ENCODE peak calls at places on chromosomes 4 and X, in ten cellular contexts. L, Y, R, U, G, B, F, X, Q and O are unnamed samples.

GRCh38 chr4:105474110-105474518 is 252 bp upstream of the PPA2 start:
- DNase-seq in L (no peak), Y (peak; percentile 95), R (peak; percentile 92), U (no peak), G (no peak), B (peak; percentile 85), F (peak; percentile 76), X (peak; percentile 96), Q (peak; percentile 91), O (peak; percentile 90)

GRCh38 chr4:189941005-189941450 is 356 bp downstream of the FRG1 start:
- DNase-seq in L (no peak), Y (no peak), R (no peak), U (no peak), G (no peak), B (no peak), F (no peak), X (no peak), Q (no peak), O (no peak)

GRCh38 chrX:74534569-74535038 is 79.8 kb downstream of the RLIM start:
- DNase-seq in L (no peak), Y (no peak), R (no peak), U (no peak), G (no peak), B (no peak), F (no peak), X (peak; percentile 72), Q (peak; percentile 27), O (no peak)

GRCh38 chrX:120560405-120560841 is 339 bp downstream of the CUL4B start:
- DNase-seq in L (no peak), Y (no peak), R (peak; percentile 39), U (peak; percentile 26), G (peak; percentile 36), B (no peak), F (no peak), X (peak; percentile 67), Q (peak; percentile 50), O (no peak)

GRCh38 chrX:154459843-154460242 is 1.8 kb downstream of the PLXNA3 start:
- DNase-seq in L (no peak), Y (peak; percentile 70), R (no peak), U (no peak), G (no peak), B (no peak), F (no peak), X (peak; percentile 57), Q (no peak), O (no peak)

GRCh38 chr4:145936142-145937020 is 2.2 kb downstream of the ZNF827 start:
- DNase-seq in L (peak; percentile 52), Y (peak; percentile 88), R (peak; percentile 68), U (peak; percentile 70), G (peak; percentile 89), B (peak; percentile 73), F (no peak), X (peak; percentile 85), Q (peak; percentile 89), O (no peak)

GRCh38 chr4:58761563-58761962 is 1651.4 kb upstream of the IGFBP7 start:
- DNase-seq in L (no peak), Y (no peak), R (no peak), U (no peak), G (no peak), B (no peak), F (no peak), X (no peak), Q (no peak), O (no peak)

GRCh38 chr4:75630174-75630931 is at the start of gene CDKL2:
- DNase-seq in L (peak; percentile 87), Y (peak; percentile 93), R (peak; percentile 95), U (peak; percentile 95), G (peak; percentile 52), B (peak; percentile 84), F (peak; percentile 42), X (peak; percentile 53), Q (peak; percentile 77), O (peak; percentile 80)

GRCh38 chrX:111167334-111167733 is 71.3 kb downstream of the PAK3 start:
- DNase-seq in L (no peak), Y (no peak), R (no peak), U (no peak), G (no peak), B (no peak), F (no peak), X (no peak), Q (no peak), O (no peak)

GRCh38 chr4:23969635-23970034 is 79.8 kb upstream of the PPARGC1A start:
- DNase-seq in L (no peak), Y (no peak), R (no peak), U (no peak), G (no peak), B (no peak), F (no peak), X (no peak), Q (peak; percentile 3), O (no peak)

GRCh38 chrX:69556094-69557011 is 52.2 kb downstream of the NALF2 start:
- DNase-seq in L (no peak), Y (no peak), R (no peak), U (no peak), G (no peak), B (peak; percentile 44), F (no peak), X (no peak), Q (peak; percentile 88), O (no peak)

GRCh38 chr4:169033660-169034059 is 23.6 kb upstream of the CBR4 start:
- DNase-seq in L (no peak), Y (no peak), R (no peak), U (no peak), G (no peak), B (no peak), F (no peak), X (no peak), Q (peak; percentile 12), O (no peak)

GRCh38 chr4:5890063-5890727 is 2.7 kb downstream of the CRMP1 start:
- DNase-seq in L (no peak), Y (no peak), R (no peak), U (no peak), G (no peak), B (no peak), F (no peak), X (no peak), Q (no peak), O (no peak)

GRCh38 chr4:143207555-143207954 is 22.8 kb downstream of the USP38 start:
- DNase-seq in L (no peak), Y (no peak), R (no peak), U (no peak), G (peak; percentile 29), B (no peak), F (no peak), X (peak; percentile 40), Q (peak; percentile 45), O (no peak)

GRCh38 chr4:103018391-103019318 is 850 bp downstream of the SLC9B1 start:
- DNase-seq in L (no peak), Y (peak; percentile 44), R (no peak), U (no peak), G (peak; percentile 7), B (peak; percentile 40), F (no peak), X (peak; percentile 72), Q (no peak), O (no peak)

GRCh38 chr4:180674629-180675367 is 1568.4 kb upstream of the TENM3 start:
- DNase-seq in L (no peak), Y (no peak), R (no peak), U (no peak), G (peak; percentile 91), B (no peak), F (no peak), X (no peak), Q (no peak), O (no peak)
- H3K4me1 ChIP-seq in L (no peaks in the 10 kb centered on the region), Y (no peaks in the 10 kb centered on the region), R (no peaks in the 10 kb centered on the region), U (no peaks in the 10 kb centered on the region), G (peaks cover 55% of the 10 kb centered on the region), B (no peaks in the 10 kb centered on the region), F (no peaks in the 10 kb centered on the region), X (no peaks in the 10 kb centered on the region), Q (no peaks in the 10 kb centered on the region), O (no peaks in the 10 kb centered on the region)

GRCh38 chrX:53263597-53264094 is 17.7 kb downstream of the IQSEC2 start:
- DNase-seq in L (no peak), Y (no peak), R (no peak), U (no peak), G (no peak), B (no peak), F (no peak), X (peak; percentile 88), Q (peak; percentile 22), O (no peak)
- H3K4me1 ChIP-seq in L (peaks cover 5% of the 10 kb centered on the region), Y (no peaks in the 10 kb centered on the region), R (peaks cover 27% of the 10 kb centered on the region), U (peaks cover 26% of the 10 kb centered on the region), G (no peaks in the 10 kb centered on the region), B (no peaks in the 10 kb centered on the region), F (peaks cover 14% of the 10 kb centered on the region), X (peaks cover 33% of the 10 kb centered on the region), Q (no peaks in the 10 kb centered on the region), O (no peaks in the 10 kb centered on the region)

DNA sequence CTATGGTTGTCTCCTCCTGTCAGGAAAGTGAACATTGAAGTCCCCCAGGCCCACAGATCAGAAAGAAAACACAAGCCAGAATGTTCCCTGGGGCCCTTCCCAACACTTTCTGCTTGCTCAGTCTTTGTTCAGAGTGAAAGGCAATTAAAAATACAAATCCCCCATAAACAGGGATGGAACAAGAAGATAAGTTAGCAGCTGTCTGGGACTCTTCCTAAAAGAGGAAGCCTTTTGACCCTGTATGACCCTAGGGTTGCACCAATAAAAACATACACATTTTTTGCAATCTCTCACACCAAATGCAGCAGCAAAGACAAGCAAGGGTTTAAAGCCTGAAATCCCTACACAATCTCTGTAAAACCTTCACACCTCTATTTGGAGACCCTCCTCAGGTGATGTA is 22.6 kb downstream of the IRF2 start:
- DNase-seq in L (no peak), Y (no peak), R (no peak), U (no peak), G (no peak), B (no peak), F (no peak), X (no peak), Q (no peak), O (no peak)
- H3K4me1 ChIP-seq in L (peaks cover 41% of the 10 kb centered on the region), Y (peaks cover 35% of the 10 kb centered on the region), R (peaks cover 76% of the 10 kb centered on the region), U (peaks cover 44% of the 10 kb centered on the region), G (peaks cover 42% of the 10 kb centered on the region), B (peaks cover 24% of the 10 kb centered on the region), F (peaks cover 58% of the 10 kb centered on the region), X (peaks cover 37% of the 10 kb centered on the region), Q (peaks cover 7% of the 10 kb centered on the region), O (peaks cover 84% of the 10 kb centered on the region)

GRCh38 chr4:147860960-147861359 is 129.1 kb downstream of the ARHGAP10 start:
- DNase-seq in L (no peak), Y (peak; percentile 56), R (no peak), U (no peak), G (no peak), B (no peak), F (no peak), X (no peak), Q (no peak), O (no peak)
- H3K4me1 ChIP-seq in L (no peaks in the 10 kb centered on the region), Y (peaks cover 3% of the 10 kb centered on the region), R (peaks cover 3% of the 10 kb centered on the region), U (no peaks in the 10 kb centered on the region), G (no peaks in the 10 kb centered on the region), B (no peaks in the 10 kb centered on the region), F (peaks cover 53% of the 10 kb centered on the region), X (peaks cover 28% of the 10 kb centered on the region), Q (no peaks in the 10 kb centered on the region), O (peaks cover 42% of the 10 kb centered on the region)

GRCh38 chr4:86033171-86033570 is 326.7 kb downstream of the MAPK10 start:
- DNase-seq in L (no peak), Y (peak; percentile 70), R (peak; percentile 48), U (no peak), G (no peak), B (peak; percentile 59), F (no peak), X (peak; percentile 79), Q (peak; percentile 94), O (peak; percentile 72)
- H3K4me1 ChIP-seq in L (no peaks in the 10 kb centered on the region), Y (peaks cover 6% of the 10 kb centered on the region), R (peaks cover 18% of the 10 kb centered on the region), U (no peaks in the 10 kb centered on the region), G (no peaks in the 10 kb centered on the region), B (no peaks in the 10 kb centered on the region), F (peaks cover 14% of the 10 kb centered on the region), X (peaks cover 51% of the 10 kb centered on the region), Q (peaks cover 29% of the 10 kb centered on the region), O (no peaks in the 10 kb centered on the region)